ENCODE peak calls at places on chromosomes 1 and 21, in five cellular contexts. Q is prostate gland, S is epithelial cell of proximal tubule, Y is foreskin fibroblast, X is fibroblast of the aortic adventitia. B is an unnamed sample.

GRCh38 chr1:205354259-205354904 is 2.3 kb downstream of the KLHDC8A start:
- DNase-seq in Q (peak; percentile 60), S (no peak), Y (peak; percentile 84), X (peak; percentile 86), B (no peak)

GRCh38 chr1:111454859-111455641 is 5.8 kb downstream of the ATP5PB start:
- DNase-seq in Q (no peak), S (no peak), Y (no peak), X (no peak), B (no peak)

GRCh38 chr1:191498318-191498717 is 659.9 kb upstream of the RGS18 start:
- DNase-seq in Q (no peak), S (peak; percentile 53), Y (peak; percentile 71), X (peak; percentile 37), B (peak; percentile 57)

GRCh38 chr1:113246929-113247328 is 143.4 kb upstream of the MAGI3 start:
- DNase-seq in Q (no peak), S (no peak), Y (no peak), X (no peak), B (no peak)

GRCh38 chr1:65393345-65393744 is 27.1 kb upstream of the LEPR start:
- DNase-seq in Q (no peak), S (no peak), Y (peak; percentile 52), X (no peak), B (no peak)

GRCh38 chr1:163290025-163290610 is 31.6 kb upstream of the NUF2 start:
- DNase-seq in Q (no peak), S (no peak), Y (peak; percentile 46), X (peak; percentile 32), B (no peak)

GRCh38 chr1:39183503-39184353 is 20.8 kb upstream of the MACF1 start:
- DNase-seq in Q (peak; percentile 81), S (peak; percentile 82), Y (peak; percentile 87), X (peak; percentile 47), B (peak; percentile 95)

GRCh38 chr1:23619299-23620188 is 60.2 kb upstream of the ID3 start:
- DNase-seq in Q (peak; percentile 25), S (no peak), Y (peak; percentile 30), X (no peak), B (peak; percentile 9)

GRCh38 chr1:228314315-228314657 is 92.3 kb downstream of the TRIM11 start:
- DNase-seq in Q (no peak), S (no peak), Y (no peak), X (no peak), B (no peak)

GRCh38 chr1:111672338-111672737 is 52.7 kb downstream of the RAP1A start:
- DNase-seq in Q (no peak), S (no peak), Y (peak; percentile 67), X (peak; percentile 42), B (no peak)

GRCh38 chr1:111334169-111334568 is 43.5 kb downstream of the CHIA start:
- DNase-seq in Q (no peak), S (peak; percentile 12), Y (peak; percentile 74), X (peak; percentile 75), B (no peak)

GRCh38 chr21:21673959-21674358 is 675.8 kb downstream of the NCAM2 start:
- DNase-seq in Q (no peak), S (no peak), Y (no peak), X (no peak), B (no peak)

GRCh38 chr1:243842154-243842553 is 7.9 kb downstream of the AKT3 start:
- DNase-seq in Q (no peak), S (no peak), Y (no peak), X (no peak), B (no peak)

GRCh38 chr1:62337785-62338631 is 18.8 kb upstream of the KANK4 start:
- DNase-seq in Q (no peak), S (no peak), Y (peak; percentile 42), X (peak; percentile 8), B (no peak)

GRCh38 chr1:166858726-166859419 is 17.2 kb downstream of the TADA1 start:
- DNase-seq in Q (no peak), S (no peak), Y (no peak), X (no peak), B (no peak)

GRCh38 chr1:25568090-25568833 is 24.9 kb downstream of the LDLRAP1 start:
- DNase-seq in Q (peak; percentile 93), S (no peak), Y (peak; percentile 72), X (peak; percentile 74), B (no peak)
- H3K4me3 ChIP-seq in Q (no peak overlapping the region), S (no peak overlapping the region), Y (no peak overlapping the region), X (no peak overlapping the region), B (no peak overlapping the region)

GRCh38 chr1:109025691-109026090 is 16.2 kb downstream of the WDR47 start:
- DNase-seq in Q (no peak), S (no peak), Y (no peak), X (no peak), B (no peak)

GRCh38 chr1:109027841-109028240 is 14.1 kb downstream of the WDR47 start:
- DNase-seq in Q (no peak), S (no peak), Y (no peak), X (peak; percentile 6), B (no peak)

GRCh38 chr1:109020693-109021092 is 21.2 kb downstream of the WDR47 start:
- DNase-seq in Q (no peak), S (no peak), Y (no peak), X (no peak), B (no peak)

GRCh38 chr1:109024651-109025050 is 17.3 kb downstream of the WDR47 start:
- DNase-seq in Q (no peak), S (no peak), Y (no peak), X (no peak), B (no peak)
- TF ChIP-seq CTCF in Q (no peak), S (no peak), Y (no peak), X (no peak), B (no peak)

GRCh38 chr1:169725930-169726329 is 7.9 kb downstream of the SELE start:
- DNase-seq in Q (no peak), S (no peak), Y (no peak), X (no peak), B (no peak)
- H3K4me3 ChIP-seq in Q (no peak overlapping the region), S (no peak overlapping the region), Y (no peak overlapping the region), X (no peak overlapping the region), B (no peak overlapping the region)

GRCh38 chr1:210264521-210265380 is 32.2 kb downstream of the SERTAD4 start:
- DNase-seq in Q (no peak), S (no peak), Y (peak; percentile 12), X (peak; percentile 31), B (no peak)
- TF ChIP-seq CTCF in Q (no peak), S (peak; percentile 53), Y (no peak), X (peak; percentile 16), B (peak; percentile 23)

GRCh38 chr1:19665044-19665455 is 375 bp downstream of the HTR6 start:
- DNase-seq in Q (no peak), S (no peak), Y (no peak), X (no peak), B (no peak)

GRCh38 chr1:19668893-19669292 is 4.2 kb downstream of the HTR6 start:
- DNase-seq in Q (no peak), S (no peak), Y (peak; percentile 19), X (no peak), B (no peak)

GRCh38 chr1:19665456-19666138 is 922 bp downstream of the HTR6 start:
- DNase-seq in Q (no peak), S (no peak), Y (peak; percentile 21), X (no peak), B (no peak)

GRCh38 chr1:19664453-19665043 is at the start of gene HTR6:
- DNase-seq in Q (no peak), S (no peak), Y (peak; percentile 35), X (no peak), B (no peak)

GRCh38 chr1:19666139-19666465 is 1.4 kb downstream of the HTR6 start:
- DNase-seq in Q (no peak), S (no peak), Y (no peak), X (no peak), B (no peak)
- H3K4me3 ChIP-seq in Q (no peak overlapping the region), S (no peak overlapping the region), Y (no peak overlapping the region), X (no peak overlapping the region), B (no peak overlapping the region)

DNA sequence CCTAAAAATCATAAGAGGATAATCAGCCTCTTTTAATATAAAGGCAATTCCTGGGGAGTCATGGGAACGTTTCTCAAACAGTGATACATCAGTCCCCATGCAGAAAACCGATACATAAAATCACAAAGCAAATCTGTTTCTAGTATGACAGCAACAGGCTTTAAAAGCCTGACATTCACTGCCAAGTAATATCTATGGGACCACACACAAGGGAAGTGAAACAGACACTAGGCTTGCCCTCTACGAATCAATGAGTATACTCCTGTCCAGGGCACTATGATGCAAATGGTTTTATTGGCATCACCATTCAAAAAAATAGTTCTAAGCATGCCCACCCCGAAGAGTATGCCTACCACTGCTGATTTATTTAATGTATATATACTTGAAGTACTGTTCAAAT is 54.4 kb downstream of the TIAM1 start:
- DNase-seq in Q (no peak), S (no peak), Y (no peak), X (no peak), B (no peak)
- TF ChIP-seq CTCF in Q (no peak), S (no peak), Y (no peak), X (no peak), B (no peak)

GRCh38 chr21:35404247-35404646 is 355.1 kb upstream of the RUNX1 start:
- DNase-seq in Q (no peak), S (no peak), Y (no peak), X (no peak), B (no peak)
- H3K4me3 ChIP-seq in Q (no peak overlapping the region), S (no peak overlapping the region), Y (no peak overlapping the region), X (no peak overlapping the region), B (no peak overlapping the region)

GRCh38 chr1:74732960-74733615 is at the start of the genes CRYZ and TYW3:
- DNase-seq in Q (peak; percentile 89), S (peak; percentile 63), Y (peak; percentile 97), X (peak; percentile 95), B (peak; percentile 75)
- TF ChIP-seq CTCF in Q (no peak), S (no peak), Y (no peak), X (peak; percentile 0), B (no peak)

B was measured in kidney epithelial cell.